ENCODE peak calls at places on chromosomes 12 and 14, in seven cellular contexts. One of them, this sample, is unnamed. For H3K27me3, the result is how much of the 10 kb centered on the place peaks cover.

GRCh38 chr14:90177537-90178189 is 78.7 kb upstream of the PSMC1 start:
- DNase-seq in pancreas: no peak
- DNase-seq in CD4-positive, alpha-beta T cell: no peak
- DNase-seq in naive thymus-derived CD4-positive, alpha-beta T cell: no peak
- DNase-seq in stomach: no peak
- DNase-seq in spleen: no peak
- DNase-seq in dorsolateral prefrontal cortex: no peak
- DNase-seq in this sample: peak

GRCh38 chr14:79510659-79511058 is 700.6 kb downstream of the DIO2 start:
- DNase-seq in spleen: no peak
- DNase-seq in stomach: no peak
- DNase-seq in pancreas: no peak
- DNase-seq in dorsolateral prefrontal cortex: no peak
- DNase-seq in naive thymus-derived CD4-positive, alpha-beta T cell: no peak
- DNase-seq in CD4-positive, alpha-beta T cell: no peak
- DNase-seq in this sample: no peak

GRCh38 chr14:76580399-76580798 is 180.9 kb upstream of the VASH1 start:
- DNase-seq in dorsolateral prefrontal cortex: no peak
- DNase-seq in stomach: no peak
- DNase-seq in CD4-positive, alpha-beta T cell: no peak
- DNase-seq in naive thymus-derived CD4-positive, alpha-beta T cell: no peak
- DNase-seq in spleen: no peak
- DNase-seq in pancreas: no peak
- DNase-seq in this sample: no peak

GRCh38 chr12:104414581-104415305 is 42.0 kb upstream of the CHST11 start:
- DNase-seq in stomach: no peak
- DNase-seq in pancreas: no peak
- DNase-seq in CD4-positive, alpha-beta T cell: no peak
- DNase-seq in dorsolateral prefrontal cortex: no peak
- DNase-seq in spleen: no peak
- DNase-seq in naive thymus-derived CD4-positive, alpha-beta T cell: no peak
- DNase-seq in this sample: no peak

GRCh38 chr14:96267916-96268315 is 11.9 kb downstream of the BDKRB1 start:
- DNase-seq in stomach: no peak
- DNase-seq in spleen: no peak
- DNase-seq in CD4-positive, alpha-beta T cell: no peak
- DNase-seq in dorsolateral prefrontal cortex: no peak
- DNase-seq in pancreas: no peak
- DNase-seq in naive thymus-derived CD4-positive, alpha-beta T cell: no peak
- DNase-seq in this sample: no peak

GRCh38 chr12:97425380-97425779 is 37.2 kb upstream of the RMST start:
- DNase-seq in CD4-positive, alpha-beta T cell: no peak
- DNase-seq in pancreas: no peak
- DNase-seq in stomach: no peak
- DNase-seq in dorsolateral prefrontal cortex: no peak
- DNase-seq in spleen: no peak
- DNase-seq in naive thymus-derived CD4-positive, alpha-beta T cell: no peak
- DNase-seq in this sample: no peak

GRCh38 chr12:6200266-6201198 is at the start of gene CD9:
- DNase-seq in spleen: no peak
- DNase-seq in dorsolateral prefrontal cortex: peak
- DNase-seq in stomach: peak
- DNase-seq in pancreas: peak
- DNase-seq in naive thymus-derived CD4-positive, alpha-beta T cell: no peak
- DNase-seq in CD4-positive, alpha-beta T cell: no peak
- DNase-seq in this sample: peak

GRCh38 chr12:46224401-46224800 is 44.4 kb downstream of the SLC38A1 start:
- DNase-seq in dorsolateral prefrontal cortex: no peak
- DNase-seq in spleen: no peak
- DNase-seq in CD4-positive, alpha-beta T cell: no peak
- DNase-seq in pancreas: no peak
- DNase-seq in stomach: no peak
- DNase-seq in naive thymus-derived CD4-positive, alpha-beta T cell: no peak
- DNase-seq in this sample: no peak

GRCh38 chr14:58637040-58637390 is 747 bp upstream of the DACT1 start:
- DNase-seq in naive thymus-derived CD4-positive, alpha-beta T cell: peak
- DNase-seq in CD4-positive, alpha-beta T cell: no peak
- DNase-seq in stomach: peak
- DNase-seq in pancreas: no peak
- DNase-seq in spleen: no peak
- DNase-seq in dorsolateral prefrontal cortex: peak
- DNase-seq in this sample: no peak

GRCh38 chr14:95515080-95515489 is 1.4 kb downstream of the SYNE3 start:
- DNase-seq in spleen: peak
- DNase-seq in naive thymus-derived CD4-positive, alpha-beta T cell: no peak
- DNase-seq in stomach: no peak
- DNase-seq in CD4-positive, alpha-beta T cell: no peak
- DNase-seq in dorsolateral prefrontal cortex: peak
- DNase-seq in pancreas: no peak
- DNase-seq in this sample: peak

GRCh38 chr14:99347561-99347960 is 75.6 kb upstream of the BCL11B start:
- DNase-seq in dorsolateral prefrontal cortex: no peak
- DNase-seq in CD4-positive, alpha-beta T cell: no peak
- DNase-seq in stomach: no peak
- DNase-seq in spleen: no peak
- DNase-seq in pancreas: no peak
- DNase-seq in naive thymus-derived CD4-positive, alpha-beta T cell: no peak
- DNase-seq in this sample: no peak

GRCh38 chr12:131827961-131828534 is at the start of gene MMP17:
- DNase-seq in stomach: no peak
- DNase-seq in naive thymus-derived CD4-positive, alpha-beta T cell: no peak
- DNase-seq in dorsolateral prefrontal cortex: no peak
- DNase-seq in CD4-positive, alpha-beta T cell: no peak
- DNase-seq in pancreas: peak
- DNase-seq in spleen: peak
- DNase-seq in this sample: peak

GRCh38 chr14:64628940-64629403 is 75.3 kb upstream of the PLEKHG3 start:
- DNase-seq in naive thymus-derived CD4-positive, alpha-beta T cell: no peak
- DNase-seq in pancreas: no peak
- DNase-seq in dorsolateral prefrontal cortex: peak
- DNase-seq in spleen: no peak
- DNase-seq in CD4-positive, alpha-beta T cell: no peak
- DNase-seq in stomach: no peak
- DNase-seq in this sample: no peak

GRCh38 chr14:24179961-24180726 is 8.3 kb downstream of the REC8 start:
- DNase-seq in stomach: no peak
- DNase-seq in spleen: peak
- DNase-seq in CD4-positive, alpha-beta T cell: no peak
- DNase-seq in pancreas: no peak
- DNase-seq in dorsolateral prefrontal cortex: peak
- DNase-seq in naive thymus-derived CD4-positive, alpha-beta T cell: no peak
- DNase-seq in this sample: no peak

GRCh38 chr14:91466192-91466591 is 43.9 kb downstream of the PPP4R3A start:
- DNase-seq in CD4-positive, alpha-beta T cell: no peak
- DNase-seq in pancreas: no peak
- DNase-seq in spleen: no peak
- DNase-seq in dorsolateral prefrontal cortex: no peak
- DNase-seq in naive thymus-derived CD4-positive, alpha-beta T cell: no peak
- DNase-seq in stomach: no peak
- DNase-seq in this sample: no peak

DNA sequence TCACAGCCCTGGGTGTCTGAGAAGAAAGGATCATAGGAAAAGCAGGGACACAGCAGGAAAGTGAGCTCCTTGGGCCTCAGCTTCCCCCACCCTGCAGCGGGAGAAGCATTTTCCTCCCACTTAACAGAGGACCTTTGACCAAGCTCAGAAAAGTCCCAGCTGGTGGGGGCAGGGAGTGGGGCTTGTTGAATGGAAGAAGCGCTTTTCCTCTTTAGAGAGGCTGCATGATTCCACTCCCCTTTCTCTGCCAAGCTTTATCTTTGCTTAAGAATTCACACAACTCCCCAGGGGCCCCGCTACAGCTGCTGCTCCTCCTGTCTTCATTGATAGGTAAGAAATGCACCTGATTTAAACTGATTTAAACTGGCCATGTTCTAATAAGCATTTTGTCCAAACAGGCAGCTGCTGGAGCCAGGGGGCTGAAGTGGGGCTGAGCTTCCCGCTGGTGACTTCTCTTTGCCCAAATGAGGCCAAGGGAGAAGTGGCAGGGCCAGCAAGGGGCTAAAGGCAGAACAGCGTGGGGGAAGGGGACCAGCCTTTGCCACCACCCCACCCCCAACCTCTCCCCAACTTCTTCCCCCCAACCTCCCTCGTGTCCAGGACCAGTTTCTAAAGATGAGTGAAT is 1.7 kb upstream of the PAPLN start:
- DNase-seq in spleen: no peak
- DNase-seq in stomach: no peak
- DNase-seq in pancreas: no peak
- DNase-seq in dorsolateral prefrontal cortex: no peak
- DNase-seq in naive thymus-derived CD4-positive, alpha-beta T cell: no peak
- DNase-seq in CD4-positive, alpha-beta T cell: no peak
- DNase-seq in this sample: no peak
- H3K27me3 ChIP-seq in spleen: half or more
- H3K27me3 ChIP-seq in stomach: under half
- H3K27me3 ChIP-seq in pancreas: under half
- H3K27me3 ChIP-seq in dorsolateral prefrontal cortex: under half
- H3K27me3 ChIP-seq in naive thymus-derived CD4-positive, alpha-beta T cell: under half
- H3K27me3 ChIP-seq in CD4-positive, alpha-beta T cell: half or more
- H3K27me3 ChIP-seq in this sample: under half

GRCh38 chr12:81542065-81542464 is 217.1 kb downstream of the PPFIA2 start:
- DNase-seq in pancreas: no peak
- DNase-seq in stomach: no peak
- DNase-seq in naive thymus-derived CD4-positive, alpha-beta T cell: no peak
- DNase-seq in CD4-positive, alpha-beta T cell: no peak
- DNase-seq in spleen: no peak
- DNase-seq in dorsolateral prefrontal cortex: no peak
- DNase-seq in this sample: no peak

GRCh38 chr12:81542621-81543020 is 216.5 kb downstream of the PPFIA2 start:
- DNase-seq in dorsolateral prefrontal cortex: no peak
- DNase-seq in pancreas: no peak
- DNase-seq in stomach: no peak
- DNase-seq in spleen: no peak
- DNase-seq in naive thymus-derived CD4-positive, alpha-beta T cell: no peak
- DNase-seq in CD4-positive, alpha-beta T cell: no peak
- DNase-seq in this sample: no peak

GRCh38 chr12:81543621-81544139 is 215.5 kb downstream of the PPFIA2 start:
- DNase-seq in pancreas: no peak
- DNase-seq in stomach: no peak
- DNase-seq in CD4-positive, alpha-beta T cell: no peak
- DNase-seq in spleen: no peak
- DNase-seq in naive thymus-derived CD4-positive, alpha-beta T cell: no peak
- DNase-seq in dorsolateral prefrontal cortex: no peak
- DNase-seq in this sample: no peak

DNA sequence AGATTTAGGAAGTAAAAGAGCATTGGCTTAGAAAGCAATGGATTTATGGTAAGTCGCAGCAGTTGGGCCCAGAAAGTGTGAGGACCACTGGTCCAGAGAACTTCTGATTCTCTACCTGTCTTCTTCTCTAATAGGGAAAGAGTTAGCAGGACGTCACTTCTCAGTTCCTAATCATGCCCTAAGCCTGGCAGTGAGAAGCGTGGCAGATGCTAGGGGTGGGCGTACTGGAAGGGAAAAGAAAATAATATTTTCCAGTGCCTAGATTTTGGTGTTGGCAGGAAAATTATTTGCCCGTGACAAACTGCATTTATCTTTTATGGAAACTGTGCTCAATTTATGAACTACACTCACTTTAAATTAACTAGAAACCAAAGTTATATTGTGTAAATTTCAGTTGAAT is 212.3 kb downstream of the PPFIA2 start:
- DNase-seq in naive thymus-derived CD4-positive, alpha-beta T cell: no peak
- DNase-seq in dorsolateral prefrontal cortex: no peak
- DNase-seq in CD4-positive, alpha-beta T cell: no peak
- DNase-seq in spleen: no peak
- DNase-seq in pancreas: no peak
- DNase-seq in stomach: no peak
- DNase-seq in this sample: no peak
- H3K27me3 ChIP-seq in naive thymus-derived CD4-positive, alpha-beta T cell: under half
- H3K27me3 ChIP-seq in dorsolateral prefrontal cortex: under half
- H3K27me3 ChIP-seq in CD4-positive, alpha-beta T cell: under half
- H3K27me3 ChIP-seq in spleen: under half
- H3K27me3 ChIP-seq in pancreas: under half
- H3K27me3 ChIP-seq in stomach: under half
- H3K27me3 ChIP-seq in this sample: under half

GRCh38 chr12:1839464-1839863 is 19.1 kb downstream of the LRTM2 start:
- DNase-seq in naive thymus-derived CD4-positive, alpha-beta T cell: no peak
- DNase-seq in CD4-positive, alpha-beta T cell: no peak
- DNase-seq in stomach: no peak
- DNase-seq in pancreas: no peak
- DNase-seq in dorsolateral prefrontal cortex: no peak
- DNase-seq in spleen: peak
- DNase-seq in this sample: no peak

GRCh38 chr12:1840981-1841425 is 20.6 kb downstream of the LRTM2 start:
- DNase-seq in naive thymus-derived CD4-positive, alpha-beta T cell: no peak
- DNase-seq in dorsolateral prefrontal cortex: no peak
- DNase-seq in pancreas: no peak
- DNase-seq in CD4-positive, alpha-beta T cell: no peak
- DNase-seq in spleen: peak
- DNase-seq in stomach: no peak
- DNase-seq in this sample: no peak

GRCh38 chr12:1839956-1840550 is 19.7 kb downstream of the LRTM2 start:
- DNase-seq in naive thymus-derived CD4-positive, alpha-beta T cell: no peak
- DNase-seq in pancreas: no peak
- DNase-seq in dorsolateral prefrontal cortex: no peak
- DNase-seq in stomach: no peak
- DNase-seq in spleen: no peak
- DNase-seq in CD4-positive, alpha-beta T cell: no peak
- DNase-seq in this sample: no peak

GRCh38 chr12:1841606-1842182 is 21.3 kb downstream of the LRTM2 start:
- DNase-seq in stomach: no peak
- DNase-seq in CD4-positive, alpha-beta T cell: no peak
- DNase-seq in dorsolateral prefrontal cortex: no peak
- DNase-seq in pancreas: no peak
- DNase-seq in spleen: peak
- DNase-seq in naive thymus-derived CD4-positive, alpha-beta T cell: no peak
- DNase-seq in this sample: no peak

GRCh38 chr12:1840561-1840960 is 20.2 kb downstream of the LRTM2 start:
- DNase-seq in spleen: peak
- DNase-seq in CD4-positive, alpha-beta T cell: no peak
- DNase-seq in stomach: no peak
- DNase-seq in dorsolateral prefrontal cortex: no peak
- DNase-seq in naive thymus-derived CD4-positive, alpha-beta T cell: no peak
- DNase-seq in pancreas: no peak
- DNase-seq in this sample: no peak
- H3K27me3 ChIP-seq in spleen: under half
- H3K27me3 ChIP-seq in CD4-positive, alpha-beta T cell: under half
- H3K27me3 ChIP-seq in stomach: under half
- H3K27me3 ChIP-seq in dorsolateral prefrontal cortex: under half
- H3K27me3 ChIP-seq in naive thymus-derived CD4-positive, alpha-beta T cell: under half
- H3K27me3 ChIP-seq in pancreas: under half
- H3K27me3 ChIP-seq in this sample: under half

DNA sequence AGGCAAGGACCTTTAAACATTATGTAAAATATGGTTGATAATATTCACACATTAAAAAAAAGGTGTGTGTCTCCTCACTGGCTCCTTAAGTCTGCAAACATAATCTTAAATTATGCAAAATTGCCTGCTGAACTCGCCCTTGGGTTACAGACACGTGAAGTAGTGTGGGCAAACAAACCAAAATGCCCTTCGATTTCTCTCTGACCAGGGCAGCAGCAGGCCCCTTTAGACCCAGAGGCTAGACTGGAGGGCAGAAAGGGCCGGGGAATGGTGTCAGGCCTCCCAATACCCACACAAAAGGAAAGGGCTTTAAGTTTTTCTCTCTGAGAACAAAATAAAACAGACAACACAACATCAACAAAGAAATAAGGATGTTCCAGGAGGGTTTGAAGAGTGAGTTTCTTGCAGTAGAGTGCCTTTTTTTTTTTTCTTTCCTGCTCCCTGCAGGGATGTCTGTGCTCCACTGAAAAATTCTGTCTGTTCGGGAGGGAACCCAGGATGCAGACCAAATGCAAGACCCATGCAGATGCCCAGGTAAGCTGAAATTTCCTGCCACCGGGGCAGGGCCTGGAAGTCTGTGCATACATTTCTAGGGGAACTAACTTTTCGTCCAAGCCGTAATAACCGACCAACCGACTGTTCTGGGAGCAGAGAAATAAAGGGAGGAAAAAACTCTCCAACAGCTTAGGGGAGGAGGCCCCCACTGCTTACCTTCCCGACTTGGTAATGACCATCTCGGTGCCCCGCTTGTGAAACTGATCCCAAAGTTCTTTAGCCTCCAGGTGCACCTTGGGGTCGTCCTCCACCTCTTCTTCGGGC is 1.7 kb downstream of the TBX3 start:
- DNase-seq in pancreas: no peak
- DNase-seq in dorsolateral prefrontal cortex: no peak
- DNase-seq in naive thymus-derived CD4-positive, alpha-beta T cell: no peak
- DNase-seq in CD4-positive, alpha-beta T cell: no peak
- DNase-seq in spleen: no peak
- DNase-seq in stomach: no peak
- DNase-seq in this sample: no peak
- H3K27me3 ChIP-seq in pancreas: under half
- H3K27me3 ChIP-seq in dorsolateral prefrontal cortex: half or more
- H3K27me3 ChIP-seq in naive thymus-derived CD4-positive, alpha-beta T cell: under half
- H3K27me3 ChIP-seq in CD4-positive, alpha-beta T cell: half or more
- H3K27me3 ChIP-seq in spleen: half or more
- H3K27me3 ChIP-seq in stomach: under half
- H3K27me3 ChIP-seq in this sample: under half